ENCODE peak calls at places on chromosome 21, in seven cellular contexts. X is activated T-helper 1 cell treated with Interleukin-2 at 50 U/mL for 16 hours, F is H54, N is RPMI8226, D is AG04450, H is Right ventricle myocardium inferior, C is NCI-H1436 treated with DMSO at 0.1 percent for 48 hours. R is an unnamed sample.

GRCh38 chr21:25331286-25331685 is 276.0 kb downstream of the MRPL39 start:
- DNase-seq in X (no peak), F (no peak), N (no peak), D (no peak), H (no peak), C (no peak), R (no peak)

GRCh38 chr21:28633803-28634572 is 358.7 kb downstream of the LTN1 start:
- DNase-seq in X (no peak), F (no peak), N (no peak), D (no peak), H (no peak), C (no peak), R (no peak)

GRCh38 chr21:44533121-44533890 is 6.7 kb downstream of the KRTAP10-1 start:
- DNase-seq in X (no peak), F (no peak), N (no peak), D (no peak), H (no peak), C (no peak), R (no peak)

GRCh38 chr21:34579411-34579810 is 35.5 kb downstream of the RCAN1 start:
- DNase-seq in X (no peak), F (peak), N (no peak), D (no peak), H (no peak), C (no peak), R (no peak)

GRCh38 chr21:30227633-30228404 is 11.9 kb upstream of the CLDN8 start:
- DNase-seq in X (no peak), F (no peak), N (no peak), D (peak), H (no peak), C (no peak), R (no peak)

GRCh38 chr21:42353623-42354022 is 2.8 kb upstream of the TFF2 start:
- DNase-seq in X (no peak), F (no peak), N (no peak), D (no peak), H (no peak), C (no peak), R (no peak)

GRCh38 chr21:41168391-41169257 is 664 bp downstream of the BACE2 start:
- DNase-seq in X (no peak), F (peak), N (peak), D (no peak), H (peak), C (no peak), R (peak)

GRCh38 chr21:30382201-30382600 is 10.1 kb upstream of the KRTAP13-2 start:
- DNase-seq in X (no peak), F (no peak), N (no peak), D (no peak), H (no peak), C (no peak), R (no peak)

GRCh38 chr21:34836103-34836932 is 167.5 kb downstream of the CLIC6 start:
- DNase-seq in X (no peak), F (peak), N (no peak), D (peak), H (peak), C (no peak), R (no peak)

GRCh38 chr21:45146801-45147200 is 72.4 kb downstream of the ADARB1 start:
- DNase-seq in X (no peak), F (no peak), N (no peak), D (no peak), H (no peak), C (no peak), R (no peak)